ENCODE peak calls at places on chromosome 18, in nine cellular contexts. S, Q, M, G, U, J, N, I and K are unnamed samples.

GRCh38 chr18:1075310-1075709 is 170.6 kb downstream of the ADCYAP1 start:
- DNase-seq in S (no peak), Q (no peak), M (no peak), G (peak), U (no peak), J (no peak), N (peak), I (no peak), K (peak)

GRCh38 chr18:48334845-48335244 is 74.3 kb downstream of the ZBTB7C start:
- DNase-seq in S (no peak), Q (no peak), M (no peak), G (no peak), U (no peak), J (no peak), N (no peak), I (no peak), K (no peak)

GRCh38 chr18:48819276-48819675 is 131.5 kb downstream of the SMAD7 start:
- DNase-seq in S (peak), Q (no peak), M (no peak), G (no peak), U (no peak), J (no peak), N (no peak), I (peak), K (no peak)

GRCh38 chr18:73384246-73384645 is 516.5 kb upstream of the NETO1 start:
- DNase-seq in S (no peak), Q (no peak), M (no peak), G (no peak), U (no peak), J (no peak), N (no peak), I (no peak), K (no peak)

GRCh38 chr18:25322806-25323205 is 29.2 kb downstream of the ZNF521 start:
- DNase-seq in S (no peak), Q (no peak), M (no peak), G (no peak), U (no peak), J (no peak), N (no peak), I (no peak), K (no peak)

GRCh38 chr18:74419761-74420160 is 37.3 kb downstream of the DIPK1C start:
- DNase-seq in S (no peak), Q (no peak), M (no peak), G (no peak), U (no peak), J (no peak), N (no peak), I (no peak), K (no peak)

GRCh38 chr18:25464211-25464610 is 112.2 kb upstream of the ZNF521 start:
- DNase-seq in S (no peak), Q (no peak), M (no peak), G (no peak), U (no peak), J (no peak), N (no peak), I (no peak), K (no peak)

GRCh38 chr18:58965930-58966662 is 101.4 kb downstream of the ZNF532 start:
- DNase-seq in S (no peak), Q (no peak), M (no peak), G (no peak), U (peak), J (no peak), N (no peak), I (no peak), K (no peak)

GRCh38 chr18:11175266-11175947 is 26.0 kb upstream of the PIEZO2 start:
- DNase-seq in S (no peak), Q (no peak), M (peak), G (no peak), U (no peak), J (peak), N (no peak), I (no peak), K (no peak)